ENCODE peak calls at places on chromosomes 11 and 22, in ten cellular contexts. Y, U, K, S, N, M, F, G, R and P are unnamed samples.

GRCh38 chr11:112115389-112115788 is 28.7 kb downstream of the SDHD start:
- DNase-seq in Y (no peak), U (no peak), K (no peak), S (no peak), N (no peak), M (no peak), F (no peak), G (no peak), R (no peak), P (no peak)

GRCh38 chr11:23956586-23956985 is 540.3 kb upstream of the LUZP2 start:
- DNase-seq in Y (no peak), U (no peak), K (no peak), S (no peak), N (no peak), M (no peak), F (no peak), G (no peak), R (no peak), P (no peak)

GRCh38 chr11:117182551-117182935 is 4.0 kb downstream of the SIDT2 start:
- DNase-seq in Y (no peak), U (no peak), K (no peak), S (no peak), N (no peak), M (no peak), F (no peak), G (no peak), R (no peak), P (no peak)

GRCh38 chr11:18321991-18322711 is at the start of the genes GTF2H1 and HPS5:
- DNase-seq in Y (peak; percentile 97), U (peak; percentile 98), K (peak; percentile 96), S (peak; percentile 93), N (peak; percentile 99), M (peak; percentile 98), F (peak; percentile 98), G (peak; percentile 99), R (peak; percentile 94), P (peak; percentile 81)

GRCh38 chr22:44019846-44020245 is 4.3 kb upstream of the PARVB start:
- DNase-seq in Y (peak; percentile 76), U (no peak), K (no peak), S (no peak), N (no peak), M (no peak), F (no peak), G (peak; percentile 79), R (no peak), P (no peak)

GRCh38 chr22:25404923-25405853 is 159.3 kb upstream of the GRK3 start:
- DNase-seq in Y (peak; percentile 84), U (peak; percentile 74), K (no peak), S (peak; percentile 84), N (peak; percentile 78), M (peak; percentile 55), F (no peak), G (peak; percentile 94), R (no peak), P (no peak)

GRCh38 chr11:92131289-92131890 is 93.2 kb upstream of the FAT3 start:
- DNase-seq in Y (no peak), U (no peak), K (no peak), S (no peak), N (peak; percentile 58), M (no peak), F (no peak), G (peak; percentile 74), R (no peak), P (no peak)

GRCh38 chr22:21646608-21647590 is 4.8 kb downstream of the SDF2L1 start:
- DNase-seq in Y (peak; percentile 74), U (peak; percentile 89), K (peak; percentile 69), S (peak; percentile 77), N (peak; percentile 86), M (peak; percentile 83), F (peak; percentile 76), G (peak; percentile 85), R (no peak), P (no peak)

GRCh38 chr22:45170001-45170466 is 6.3 kb downstream of the NUP50 start:
- DNase-seq in Y (no peak), U (no peak), K (no peak), S (no peak), N (peak; percentile 32), M (no peak), F (no peak), G (no peak), R (no peak), P (no peak)

GRCh38 chr22:45171830-45172229 is 8.1 kb downstream of the NUP50 start:
- DNase-seq in Y (no peak), U (no peak), K (no peak), S (no peak), N (no peak), M (no peak), F (no peak), G (no peak), R (no peak), P (no peak)

DNA sequence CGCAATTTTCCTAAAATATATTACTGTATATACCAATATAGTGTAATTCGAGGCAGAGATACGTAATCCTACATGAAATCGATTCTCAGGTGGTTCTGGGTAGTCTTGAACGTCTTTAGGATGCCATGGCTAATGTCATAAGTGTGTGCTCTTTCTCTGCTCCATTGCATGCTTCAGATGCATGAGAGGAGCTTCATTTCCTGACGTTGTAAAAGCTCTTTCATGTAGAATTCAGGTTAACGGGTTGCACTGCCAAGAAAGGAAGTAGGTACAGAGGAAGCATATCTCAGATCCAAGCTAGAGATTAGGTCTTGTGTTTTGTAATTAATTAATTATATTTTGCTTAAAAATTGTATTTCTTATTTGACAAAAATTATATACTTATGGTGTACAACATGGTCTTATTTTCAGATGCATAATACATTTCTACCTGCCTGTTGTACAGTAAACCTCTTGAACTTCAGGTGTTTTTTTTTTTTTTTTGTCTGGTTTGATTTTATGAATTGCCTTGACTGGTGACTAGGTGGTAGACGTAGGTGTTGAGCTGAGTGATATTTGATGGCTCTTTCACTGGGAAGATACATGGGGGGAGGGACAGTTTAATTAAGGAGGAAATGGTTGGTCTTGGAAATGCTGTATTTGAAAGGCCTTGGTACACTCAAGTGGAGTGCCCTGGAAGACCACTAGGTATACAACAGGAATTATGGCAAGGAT is 9.3 kb downstream of the NUP50 start:
- DNase-seq in Y (no peak), U (no peak), K (no peak), S (no peak), N (no peak), M (peak; percentile 72), F (no peak), G (no peak), R (no peak), P (no peak)
- H3K36me3 ChIP-seq in Y (peaks cover 99% of the 10 kb centered on the region), U (peaks cover 30% of the 10 kb centered on the region), K (no peaks in the 10 kb centered on the region), S (peaks cover 3% of the 10 kb centered on the region), N (peaks cover 64% of the 10 kb centered on the region), M (peaks cover 72% of the 10 kb centered on the region), F (peaks cover 31% of the 10 kb centered on the region), G (peaks cover 56% of the 10 kb centered on the region), R (peaks cover 1% of the 10 kb centered on the region), P (peaks cover 45% of the 10 kb centered on the region)

DNA sequence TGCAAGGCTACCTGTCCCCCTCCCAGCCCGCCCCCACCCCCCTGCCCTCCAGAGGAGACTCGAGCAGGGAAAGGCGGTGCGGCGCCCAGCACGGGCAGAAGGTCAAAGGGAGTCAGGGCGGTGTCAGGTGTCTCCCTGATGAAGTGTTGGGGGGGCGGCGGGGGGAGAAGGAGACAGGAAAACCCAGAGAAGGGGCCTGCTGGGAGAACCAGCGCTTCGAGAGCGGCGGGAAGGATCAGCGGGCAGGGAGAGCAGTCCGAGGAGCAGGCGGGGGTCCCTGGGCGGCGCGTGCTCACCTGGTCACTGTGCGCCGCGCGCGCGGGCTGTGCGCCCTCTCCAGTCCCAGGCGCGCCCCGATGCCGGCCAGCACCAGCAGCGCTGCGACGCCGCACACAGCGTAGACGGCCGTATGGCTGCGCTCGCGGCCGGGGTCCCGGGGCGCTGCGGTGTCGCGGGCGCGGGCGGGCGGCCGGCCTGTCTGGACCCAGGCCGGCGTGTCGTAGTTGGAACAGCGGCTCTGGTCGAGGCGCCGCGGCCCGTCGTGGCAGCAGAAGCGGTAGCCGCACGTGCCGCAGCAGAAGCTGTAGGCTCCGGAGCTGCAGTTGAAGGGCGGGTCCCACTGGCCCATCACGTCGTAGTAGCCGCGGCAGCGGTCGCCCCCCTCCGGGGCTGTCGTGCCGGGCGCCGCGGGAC is 886 bp downstream of the SHISA8 start:
- DNase-seq in Y (no peak), U (peak; percentile 74), K (no peak), S (no peak), N (no peak), M (peak; percentile 24), F (no peak), G (peak; percentile 18), R (no peak), P (no peak)
- H3K27me3 ChIP-seq in Y (peaks cover 55% of the 10 kb centered on the region), U (peaks cover 100% of the 10 kb centered on the region), K (peaks cover 28% of the 10 kb centered on the region), S (peaks cover 5% of the 10 kb centered on the region), N (peaks cover 100% of the 10 kb centered on the region), M (peaks cover 19% of the 10 kb centered on the region), F (peaks cover 53% of the 10 kb centered on the region), G (peaks cover 57% of the 10 kb centered on the region), R (peaks cover 71% of the 10 kb centered on the region), P (no peaks in the 10 kb centered on the region)

GRCh38 chr22:37627091-37627490 is 12.4 kb upstream of the SH3BP1 start:
- DNase-seq in Y (no peak), U (no peak), K (no peak), S (no peak), N (peak; percentile 16), M (no peak), F (no peak), G (peak; percentile 45), R (no peak), P (no peak)

GRCh38 chr22:37627545-37627944 is 11.9 kb upstream of the SH3BP1 start:
- DNase-seq in Y (no peak), U (no peak), K (no peak), S (no peak), N (no peak), M (peak; percentile 61), F (no peak), G (no peak), R (no peak), P (no peak)

GRCh38 chr22:37629928-37630327 is 9.5 kb upstream of the SH3BP1 start:
- DNase-seq in Y (no peak), U (no peak), K (no peak), S (no peak), N (no peak), M (no peak), F (no peak), G (no peak), R (no peak), P (no peak)

GRCh38 chr22:37630839-37631435 is 8.5 kb upstream of the SH3BP1 start:
- DNase-seq in Y (no peak), U (no peak), K (no peak), S (no peak), N (peak; percentile 55), M (no peak), F (no peak), G (no peak), R (no peak), P (no peak)

DNA sequence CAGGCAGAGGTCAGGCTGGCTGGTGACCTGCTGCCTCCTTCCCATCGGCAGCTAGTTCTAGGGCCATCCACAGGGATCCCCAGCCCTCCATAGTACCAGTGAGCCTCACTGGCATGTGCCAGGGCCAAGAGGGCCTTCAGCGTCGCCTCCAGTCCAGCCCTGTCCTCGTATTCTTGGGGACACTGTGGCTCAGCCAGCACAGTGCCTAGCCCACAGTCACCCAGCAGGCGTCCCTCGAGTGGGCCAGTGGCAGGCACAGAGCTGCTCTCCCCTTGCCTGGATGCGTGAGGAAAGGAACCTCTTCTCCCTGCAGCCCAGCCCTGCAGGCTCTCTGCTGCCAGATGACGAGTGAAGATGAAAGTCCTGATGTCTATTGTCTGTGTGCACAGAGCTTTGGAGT is 10.6 kb upstream of the SH3BP1 start:
- DNase-seq in Y (no peak), U (no peak), K (no peak), S (no peak), N (no peak), M (no peak), F (no peak), G (no peak), R (no peak), P (no peak)
- H3K36me3 ChIP-seq in Y (peaks cover 14% of the 10 kb centered on the region), U (no peaks in the 10 kb centered on the region), K (no peaks in the 10 kb centered on the region), S (no peaks in the 10 kb centered on the region), N (peaks cover 11% of the 10 kb centered on the region), M (no peaks in the 10 kb centered on the region), F (no peaks in the 10 kb centered on the region), G (no peaks in the 10 kb centered on the region), R (peaks cover 6% of the 10 kb centered on the region), P (no peaks in the 10 kb centered on the region)

DNA sequence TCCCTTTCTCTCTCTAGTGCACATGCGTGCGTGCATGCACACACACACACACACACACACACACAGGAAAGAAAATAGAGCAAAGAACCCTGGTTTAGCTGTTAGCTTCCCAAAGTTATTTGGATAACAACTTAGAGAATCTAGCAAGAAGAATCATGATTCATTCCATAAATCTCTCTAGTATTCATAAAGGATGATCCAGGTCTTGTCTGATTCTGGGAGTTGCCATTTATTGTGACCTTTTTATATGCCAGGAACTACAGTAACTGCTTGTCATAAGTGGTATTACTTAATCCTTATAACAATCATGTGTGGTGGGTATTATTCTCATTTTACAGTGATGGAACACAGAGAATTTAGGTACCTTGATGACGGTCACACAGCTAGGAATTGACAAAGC is 141.5 kb upstream of the MTMR2 start:
- DNase-seq in Y (no peak), U (no peak), K (no peak), S (no peak), N (no peak), M (no peak), F (no peak), G (peak; percentile 63), R (no peak), P (no peak)
- H3K27me3 ChIP-seq in Y (no peaks in the 10 kb centered on the region), U (no peaks in the 10 kb centered on the region), K (no peaks in the 10 kb centered on the region), S (no peaks in the 10 kb centered on the region), N (no peaks in the 10 kb centered on the region), M (no peaks in the 10 kb centered on the region), F (no peaks in the 10 kb centered on the region), G (no peaks in the 10 kb centered on the region), R (no peaks in the 10 kb centered on the region), P (no peaks in the 10 kb centered on the region)